ENCODE peak calls at places on chromosomes 16 and 17, in six cellular contexts. One of them, this sample, is unnamed.

GRCh38 chr16:78122774-78123315 is 23.4 kb downstream of the WWOX start:
- DNase-seq in SK-N-SH: peak
- DNase-seq in neural progenitor cell: peak
- DNase-seq in GM23248: peak
- DNase-seq in H9: no peak
- DNase-seq in IMR-90: peak
- DNase-seq in this sample: peak

GRCh38 chr16:65069766-65070165 is 52.1 kb downstream of the CDH11 start:
- DNase-seq in SK-N-SH: no peak
- DNase-seq in H9: no peak
- DNase-seq in GM23248: peak
- DNase-seq in neural progenitor cell: no peak
- DNase-seq in IMR-90: peak
- DNase-seq in this sample: no peak

GRCh38 chr16:85611205-85611454 is 2.0 kb upstream of the GSE1 start:
- DNase-seq in H9: no peak
- DNase-seq in GM23248: peak
- DNase-seq in IMR-90: no peak
- DNase-seq in neural progenitor cell: peak
- DNase-seq in SK-N-SH: no peak
- DNase-seq in this sample: no peak

GRCh38 chr17:63702616-63703015 is 2.7 kb upstream of the LIMD2 start:
- DNase-seq in IMR-90: no peak
- DNase-seq in neural progenitor cell: no peak
- DNase-seq in SK-N-SH: no peak
- DNase-seq in H9: no peak
- DNase-seq in GM23248: no peak
- DNase-seq in this sample: no peak

GRCh38 chr16:78108451-78108850 is 9.0 kb downstream of the WWOX start:
- DNase-seq in neural progenitor cell: no peak
- DNase-seq in IMR-90: no peak
- DNase-seq in SK-N-SH: no peak
- DNase-seq in GM23248: no peak
- DNase-seq in H9: no peak
- DNase-seq in this sample: no peak

GRCh38 chr17:42233148-42233547 is 38.9 kb upstream of the GHDC start:
- DNase-seq in SK-N-SH: no peak
- DNase-seq in IMR-90: peak
- DNase-seq in GM23248: peak
- DNase-seq in H9: no peak
- DNase-seq in neural progenitor cell: no peak
- DNase-seq in this sample: no peak

GRCh38 chr16:11750056-11750455 is 7.4 kb upstream of the TXNDC11 start:
- DNase-seq in SK-N-SH: no peak
- DNase-seq in IMR-90: no peak
- DNase-seq in neural progenitor cell: no peak
- DNase-seq in GM23248: no peak
- DNase-seq in H9: no peak
- DNase-seq in this sample: no peak

GRCh38 chr17:62692159-62692651 is 64.7 kb downstream of the MRC2 start:
- DNase-seq in H9: peak
- DNase-seq in IMR-90: no peak
- DNase-seq in neural progenitor cell: no peak
- DNase-seq in GM23248: no peak
- DNase-seq in SK-N-SH: no peak
- DNase-seq in this sample: no peak

GRCh38 chr17:49497147-49498036 is 2.3 kb downstream of the NGFR start:
- DNase-seq in SK-N-SH: peak
- DNase-seq in IMR-90: peak
- DNase-seq in neural progenitor cell: peak
- DNase-seq in H9: peak
- DNase-seq in GM23248: peak
- DNase-seq in this sample: peak

GRCh38 chr16:55021595-55022475 is 91.2 kb downstream of the IRX5 start:
- DNase-seq in GM23248: peak
- DNase-seq in H9: peak
- DNase-seq in SK-N-SH: no peak
- DNase-seq in neural progenitor cell: peak
- DNase-seq in IMR-90: no peak
- DNase-seq in this sample: peak

GRCh38 chr17:81510798-81511549 is 1.6 kb downstream of the ACTG1 start:
- DNase-seq in GM23248: peak
- DNase-seq in H9: peak
- DNase-seq in neural progenitor cell: no peak
- DNase-seq in SK-N-SH: no peak
- DNase-seq in IMR-90: no peak
- DNase-seq in this sample: no peak

GRCh38 chr17:164536-165235 is 16.8 kb downstream of the DOC2B start:
- DNase-seq in GM23248: peak
- DNase-seq in neural progenitor cell: peak
- DNase-seq in H9: peak
- DNase-seq in SK-N-SH: peak
- DNase-seq in IMR-90: peak
- DNase-seq in this sample: peak

GRCh38 chr16:83958842-83959565 is 6.0 kb downstream of the OSGIN1 start:
- DNase-seq in SK-N-SH: no peak
- DNase-seq in IMR-90: no peak
- DNase-seq in neural progenitor cell: no peak
- DNase-seq in GM23248: no peak
- DNase-seq in H9: no peak
- DNase-seq in this sample: no peak

GRCh38 chr17:48642059-48642842 is 16.1 kb upstream of the HOXB9 start:
- DNase-seq in SK-N-SH: peak
- DNase-seq in GM23248: no peak
- DNase-seq in H9: peak
- DNase-seq in neural progenitor cell: peak
- DNase-seq in IMR-90: no peak
- DNase-seq in this sample: no peak

GRCh38 chr16:65832269-65832668 is 534.2 kb upstream of the CDH5 start:
- DNase-seq in neural progenitor cell: no peak
- DNase-seq in GM23248: no peak
- DNase-seq in IMR-90: no peak
- DNase-seq in SK-N-SH: peak
- DNase-seq in H9: no peak
- DNase-seq in this sample: no peak

GRCh38 chr16:12111223-12111622 is 134.7 kb downstream of the SNX29 start:
- DNase-seq in H9: no peak
- DNase-seq in GM23248: no peak
- DNase-seq in IMR-90: no peak
- DNase-seq in neural progenitor cell: no peak
- DNase-seq in SK-N-SH: no peak
- DNase-seq in this sample: no peak

GRCh38 chr17:80539022-80539421 is 5.6 kb upstream of the RPTOR start:
- DNase-seq in H9: peak
- DNase-seq in GM23248: peak
- DNase-seq in IMR-90: no peak
- DNase-seq in neural progenitor cell: peak
- DNase-seq in SK-N-SH: no peak
- DNase-seq in this sample: no peak

GRCh38 chr16:50166511-50167500 is 13.7 kb downstream of the TENT4B start:
- DNase-seq in neural progenitor cell: no peak
- DNase-seq in SK-N-SH: no peak
- DNase-seq in IMR-90: no peak
- DNase-seq in H9: no peak
- DNase-seq in GM23248: peak
- DNase-seq in this sample: no peak

GRCh38 chr16:82011199-82011641 is at the start of gene SDR42E1:
- DNase-seq in H9: no peak
- DNase-seq in IMR-90: no peak
- DNase-seq in neural progenitor cell: no peak
- DNase-seq in SK-N-SH: no peak
- DNase-seq in GM23248: no peak
- DNase-seq in this sample: no peak

GRCh38 chr17:80959330-80960036 is 32.2 kb upstream of the CHMP6 start:
- DNase-seq in neural progenitor cell: no peak
- DNase-seq in GM23248: peak
- DNase-seq in SK-N-SH: peak
- DNase-seq in H9: no peak
- DNase-seq in IMR-90: peak
- DNase-seq in this sample: no peak

GRCh38 chr17:50326831-50327364 is 19.0 kb upstream of the XYLT2 start:
- DNase-seq in SK-N-SH: no peak
- DNase-seq in H9: no peak
- DNase-seq in neural progenitor cell: no peak
- DNase-seq in GM23248: no peak
- DNase-seq in IMR-90: no peak
- DNase-seq in this sample: no peak

GRCh38 chr16:84268661-84269060 is 26.0 kb upstream of the WFDC1 start:
- DNase-seq in neural progenitor cell: peak
- DNase-seq in H9: no peak
- DNase-seq in IMR-90: no peak
- DNase-seq in SK-N-SH: no peak
- DNase-seq in GM23248: no peak
- DNase-seq in this sample: no peak

GRCh38 chr17:68599873-68600122 is 1.4 kb downstream of the FAM20A start:
- DNase-seq in GM23248: no peak
- DNase-seq in SK-N-SH: no peak
- DNase-seq in H9: no peak
- DNase-seq in IMR-90: no peak
- DNase-seq in neural progenitor cell: no peak
- DNase-seq in this sample: no peak
- H2AFZ ChIP-seq in GM23248: peak
- H2AFZ ChIP-seq in SK-N-SH: no peak
- H2AFZ ChIP-seq in H9: no peak
- H2AFZ ChIP-seq in IMR-90: peak
- H2AFZ ChIP-seq in neural progenitor cell: peak
- H2AFZ ChIP-seq in this sample: peak

GRCh38 chr16:2817496-2818277 is 650 bp downstream of the PRSS21 start:
- DNase-seq in neural progenitor cell: no peak
- DNase-seq in H9: no peak
- DNase-seq in GM23248: no peak
- DNase-seq in IMR-90: no peak
- DNase-seq in SK-N-SH: no peak
- DNase-seq in this sample: no peak

GRCh38 chr16:2814757-2815298 is 2.2 kb upstream of the PRSS21 start:
- DNase-seq in H9: no peak
- DNase-seq in GM23248: no peak
- DNase-seq in neural progenitor cell: no peak
- DNase-seq in SK-N-SH: no peak
- DNase-seq in IMR-90: no peak
- DNase-seq in this sample: no peak

GRCh38 chr16:2815299-2815771 is 1.7 kb upstream of the PRSS21 start:
- DNase-seq in IMR-90: no peak
- DNase-seq in SK-N-SH: no peak
- DNase-seq in H9: no peak
- DNase-seq in GM23248: no peak
- DNase-seq in neural progenitor cell: no peak
- DNase-seq in this sample: no peak

GRCh38 chr16:2818278-2818876 is 1.3 kb downstream of the PRSS21 start:
- DNase-seq in H9: no peak
- DNase-seq in neural progenitor cell: no peak
- DNase-seq in GM23248: no peak
- DNase-seq in IMR-90: no peak
- DNase-seq in SK-N-SH: no peak
- DNase-seq in this sample: no peak

DNA sequence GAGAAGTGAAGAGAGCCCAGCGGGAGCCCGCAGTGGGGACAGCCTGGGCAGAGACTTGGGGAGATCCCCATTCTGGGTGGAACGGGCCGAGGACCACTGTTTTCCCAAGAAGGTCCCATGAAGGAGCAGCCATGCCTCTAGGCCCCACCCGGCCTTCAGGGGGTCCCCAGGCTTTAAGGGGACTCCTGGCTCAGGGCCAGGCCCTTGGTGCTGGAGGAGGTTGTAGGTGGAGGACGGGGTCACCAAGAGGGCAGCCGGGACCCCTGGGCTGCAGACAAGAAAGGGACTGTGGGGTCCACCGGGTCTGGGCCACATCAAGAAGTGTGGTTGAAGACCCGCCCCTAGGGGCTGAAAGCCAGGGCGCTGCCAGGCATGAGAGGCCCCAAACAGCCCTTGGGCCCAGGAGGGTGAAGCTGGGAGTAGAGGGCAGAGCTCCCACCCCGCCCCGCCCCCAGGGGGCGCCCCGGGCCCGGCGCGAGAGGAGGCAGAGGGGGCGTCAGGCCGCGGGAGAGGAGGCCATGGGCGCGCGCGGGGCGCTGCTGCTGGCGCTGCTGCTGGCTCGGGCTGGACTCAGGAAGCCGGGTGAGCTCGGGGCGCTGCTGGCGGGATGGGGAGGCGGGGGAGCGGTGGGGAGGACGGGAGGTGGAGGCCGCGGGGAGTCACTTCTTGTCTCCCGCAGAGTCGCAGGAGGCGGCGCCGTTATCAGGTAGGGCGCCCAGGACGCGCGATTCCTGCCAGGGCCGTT is at the start of gene PRSS21:
- DNase-seq in SK-N-SH: no peak
- DNase-seq in GM23248: no peak
- DNase-seq in IMR-90: no peak
- DNase-seq in H9: peak
- DNase-seq in neural progenitor cell: no peak
- DNase-seq in this sample: no peak
- H2AFZ ChIP-seq in SK-N-SH: no peak
- H2AFZ ChIP-seq in GM23248: no peak
- H2AFZ ChIP-seq in IMR-90: no peak
- H2AFZ ChIP-seq in H9: no peak
- H2AFZ ChIP-seq in neural progenitor cell: no peak
- H2AFZ ChIP-seq in this sample: no peak

GRCh38 chr17:18855831-18856624 is 1.9 kb upstream of the PRPSAP2 start:
- DNase-seq in H9: peak
- DNase-seq in neural progenitor cell: peak
- DNase-seq in GM23248: peak
- DNase-seq in IMR-90: peak
- DNase-seq in SK-N-SH: peak
- DNase-seq in this sample: peak

GRCh38 chr17:18851206-18851605 is 6.7 kb upstream of the PRPSAP2 start:
- DNase-seq in H9: no peak
- DNase-seq in SK-N-SH: no peak
- DNase-seq in neural progenitor cell: no peak
- DNase-seq in GM23248: no peak
- DNase-seq in IMR-90: no peak
- DNase-seq in this sample: no peak

GRCh38 chr17:18854956-18855355 is 3.0 kb upstream of the PRPSAP2 start:
- DNase-seq in SK-N-SH: no peak
- DNase-seq in GM23248: no peak
- DNase-seq in H9: no peak
- DNase-seq in neural progenitor cell: no peak
- DNase-seq in IMR-90: no peak
- DNase-seq in this sample: no peak

DNA sequence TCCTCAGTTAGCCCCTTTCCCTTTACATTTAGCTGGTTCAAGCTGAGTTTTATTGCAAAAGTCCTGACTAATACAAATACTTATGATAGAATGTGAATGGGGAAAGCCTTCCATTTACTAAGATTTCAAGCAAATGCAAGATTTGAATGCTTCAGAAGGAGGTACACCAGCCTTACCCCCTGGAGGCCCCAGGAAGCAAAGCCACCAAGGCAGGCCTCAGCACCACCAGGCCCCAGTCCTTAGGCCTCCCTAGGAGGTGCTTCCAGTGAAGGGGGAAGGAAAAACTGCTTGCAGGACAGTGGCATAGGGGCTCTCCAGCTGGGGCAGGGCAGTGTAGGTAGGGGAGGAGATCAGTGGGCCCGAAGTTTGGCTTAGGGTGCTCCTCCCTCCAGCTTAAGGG is 7.3 kb upstream of the PRPSAP2 start:
- DNase-seq in SK-N-SH: no peak
- DNase-seq in IMR-90: no peak
- DNase-seq in neural progenitor cell: no peak
- DNase-seq in GM23248: peak
- DNase-seq in H9: no peak
- DNase-seq in this sample: no peak
- H2AFZ ChIP-seq in SK-N-SH: no peak
- H2AFZ ChIP-seq in IMR-90: peak
- H2AFZ ChIP-seq in neural progenitor cell: no peak
- H2AFZ ChIP-seq in GM23248: no peak
- H2AFZ ChIP-seq in H9: no peak
- H2AFZ ChIP-seq in this sample: no peak

GRCh38 chr17:76585649-76586593 is at the start of gene ST6GALNAC2:
- DNase-seq in neural progenitor cell: peak
- DNase-seq in H9: no peak
- DNase-seq in SK-N-SH: peak
- DNase-seq in GM23248: peak
- DNase-seq in IMR-90: no peak
- DNase-seq in this sample: peak
- H2AFZ ChIP-seq in neural progenitor cell: peak
- H2AFZ ChIP-seq in H9: no peak
- H2AFZ ChIP-seq in SK-N-SH: peak
- H2AFZ ChIP-seq in GM23248: peak
- H2AFZ ChIP-seq in IMR-90: peak
- H2AFZ ChIP-seq in this sample: peak

This sample was measured in hepatocyte.